ENCODE peak calls at places on chromosomes 5 and 9, in six cellular contexts. X is NCI-H510A; R is stimulated activated CD4-positive, alpha-beta T cell treated with anti-CD3 and anti-CD28 coated beads, Interleukin-2, amount 100 ng/mL, for 48 hours; V is GM23338; P is activated T-cell treated with anti-CD3 and anti-CD28 coated beads, Interleukin-2, amount 50 U/mL, for 1 hour; W is activated T-helper 1 cell treated with anti-CD3 and anti-CD28 coated beads, Interleukin-2, amount 50 U/mL, for 16 hours. A is an unnamed sample.

GRCh38 chr5:87004101-87004500 is 263.6 kb upstream of the RASA1 start:
- DNase-seq in V (no peak), X (no peak), W (no peak), P (no peak), R (no peak), A (no peak)

GRCh38 chr9:126052791-126053190 is 273.8 kb upstream of the MVB12B start:
- DNase-seq in V (no peak), R (no peak), P (no peak), W (no peak), X (no peak), A (no peak)

GRCh38 chr9:136463578-136463977 is 19.3 kb downstream of the SEC16A start:
- DNase-seq in P (no peak), V (no peak), W (no peak), R (no peak), X (no peak), A (no peak)

GRCh38 chr5:173319610-173320100 is 8.6 kb downstream of the STC2 start:
- DNase-seq in V (no peak), R (no peak), X (no peak), P (no peak), W (no peak), A (no peak)

GRCh38 chr9:126611592-126612328 is 2.0 kb upstream of the LMX1B start:
- DNase-seq in V (peak), W (peak), P (peak), X (peak), R (peak), A (peak)

GRCh38 chr9:116090030-116090770 is 63.4 kb upstream of the PAPPA start:
- DNase-seq in W (no peak), X (no peak), R (no peak), P (no peak), V (no peak), A (no peak)

GRCh38 chr9:7656648-7657047 is 142.9 kb downstream of the DMAC1 start:
- DNase-seq in X (no peak), V (no peak), R (no peak), P (no peak), W (no peak), A (no peak)

GRCh38 chr9:130732131-130732530 is 38.6 kb downstream of the EXOSC2 start:
- DNase-seq in X (no peak), R (no peak), P (no peak), V (peak), W (no peak), A (no peak)

GRCh38 chr9:128340691-128341434 is 536 bp downstream of the SLC27A4 start:
- DNase-seq in W (no peak), P (no peak), X (no peak), V (peak), R (no peak), A (no peak)

GRCh38 chr5:53381-54174 is 38.4 kb upstream of the PLEKHG4B start:
- DNase-seq in R (peak), V (peak), W (no peak), P (peak), X (peak), A (peak)

GRCh38 chr5:71865202-71865601 is 146.1 kb downstream of the CARTPT start:
- DNase-seq in X (no peak), V (no peak), R (no peak), W (no peak), P (no peak), A (no peak)

GRCh38 chr5:30380228-30380627 is 813.3 kb upstream of the CDH6 start:
- DNase-seq in W (no peak), V (peak), X (no peak), P (no peak), R (no peak), A (no peak)

GRCh38 chr5:139847790-139848507 is 52.3 kb downstream of the PSD2 start:
- DNase-seq in W (peak), V (peak), X (peak), R (peak), P (peak), A (peak)

GRCh38 chr5:82365744-82366228 is 87.6 kb upstream of the RPS23 start:
- DNase-seq in P (no peak), V (no peak), W (peak), X (no peak), R (peak), A (no peak)

GRCh38 chr5:132962429-132962928 is 955 bp downstream of the AFF4 start:
- DNase-seq in P (no peak), V (peak), W (no peak), R (no peak), X (peak), A (peak)

GRCh38 chr5:128920345-128921215 is 44.7 kb upstream of the SLC27A6 start:
- DNase-seq in P (no peak), X (no peak), R (no peak), V (no peak), W (no peak), A (no peak)

GRCh38 chr9:87180846-87181245 is 233.5 kb upstream of the GAS1 start:
- DNase-seq in X (no peak), W (no peak), R (no peak), P (no peak), V (no peak), A (no peak)

GRCh38 chr5:15886156-15886555 is 293.4 kb downstream of the MARCHF11 start:
- DNase-seq in V (no peak), P (no peak), R (no peak), W (no peak), X (no peak), A (no peak)

GRCh38 chr9:12884736-12885395 is 110.0 kb downstream of the LURAP1L start:
- DNase-seq in W (no peak), P (no peak), V (peak), X (no peak), R (no peak), A (no peak)

GRCh38 chr9:131277673-131278420 is 1.5 kb upstream of the FAM78A start:
- DNase-seq in V (peak), P (peak), R (no peak), W (peak), X (peak), A (peak)

GRCh38 chr5:73093943-73094342 is 26.4 kb upstream of the TMEM171 start:
- DNase-seq in R (no peak), P (no peak), W (no peak), X (no peak), V (no peak), A (no peak)

GRCh38 chr5:133552925-133553525 is 59.3 kb downstream of the FSTL4 start:
- DNase-seq in X (peak), W (peak), R (peak), V (peak), P (peak), A (peak)

GRCh38 chr5:177362102-177362868 is 4.6 kb downstream of the RGS14 start:
- DNase-seq in P (peak), W (peak), R (no peak), V (peak), X (no peak), A (no peak)

GRCh38 chr9:137825324-137825991 is 52.1 kb upstream of the CACNA1B start:
- DNase-seq in W (no peak), P (no peak), R (no peak), X (no peak), V (no peak), A (no peak)

GRCh38 chr5:127299678-127300077 is 9.1 kb downstream of the MEGF10 start:
- DNase-seq in P (no peak), X (no peak), V (peak), R (no peak), W (no peak), A (no peak)

GRCh38 chr9:98101868-98102273 is 17.2 kb downstream of the TRIM14 start:
- DNase-seq in P (peak), W (peak), R (peak), V (peak), X (peak), A (peak)